ENCODE peak calls at places on chromosomes 5 and 9, in six cellular contexts. T is endothelial cell of umbilical vein, J is GM12878, B is A549, S is HepG2, A is K562. M is an unnamed sample.

GRCh38 chr5:72106922-72107873 is at the start of gene MAP1B:
- DNase-seq in T (peak; percentile 56), B (peak; percentile 67), J (no peak), S (peak; percentile 35), A (peak; percentile 84), M (peak; percentile 19)

GRCh38 chr5:133041157-133041784 is 10.5 kb upstream of the HSPA4 start:
- DNase-seq in T (no peak), J (no peak), S (no peak), A (no peak), B (no peak), M (no peak)

GRCh38 chr5:64818245-64818644 is 49.5 kb downstream of the CWC27 start:
- DNase-seq in T (peak; percentile 66), S (peak; percentile 78), A (no peak), B (no peak), J (no peak), M (no peak)

GRCh38 chr5:43041669-43042175 is 1.6 kb upstream of the ANXA2R start:
- DNase-seq in T (peak; percentile 89), J (no peak), S (peak; percentile 46), A (peak; percentile 88), B (no peak), M (peak; percentile 84)

GRCh38 chr9:132372177-132373095 is 17.6 kb upstream of the SETX start:
- DNase-seq in S (no peak), T (peak; percentile 97), B (no peak), J (no peak), A (peak; percentile 33), M (peak; percentile 40)

GRCh38 chr9:14511452-14511851 is 181.8 kb downstream of the ZDHHC21 start:
- DNase-seq in J (no peak), A (peak; percentile 72), B (no peak), S (no peak), T (no peak), M (no peak)

GRCh38 chr5:67209141-67209771 is 12.7 kb upstream of the CD180 start:
- DNase-seq in T (peak; percentile 77), A (peak; percentile 76), J (no peak), S (peak; percentile 61), B (peak; percentile 81), M (peak; percentile 76)

GRCh38 chr9:124282442-124283231 is 24.9 kb downstream of the NEK6 start:
- DNase-seq in T (no peak), S (peak; percentile 62), B (no peak), J (no peak), A (peak; percentile 77), M (peak; percentile 60)

GRCh38 chr5:90474235-90475107 is at the start of the genes MBLAC2 and POLR3G:
- DNase-seq in J (peak; percentile 77), A (peak; percentile 96), S (peak; percentile 86), B (peak; percentile 80), T (peak; percentile 94), M (peak; percentile 93)
- TF ChIP-seq POLR2A in J (peak; percentile 83), A (peak; percentile 95), S (peak; percentile 88), B (peak; percentile 77), T (peak; percentile 82), M (peak; percentile 83)

GRCh38 chr5:116297296-116297814 is 212.5 kb downstream of the COMMD10 start:
- DNase-seq in J (no peak), S (no peak), T (no peak), B (no peak), A (no peak), M (no peak)
- TF ChIP-seq CTCF in J (no peak), S (no peak), T (no peak), B (no peak), A (no peak), M (no peak)

GRCh38 chr9:134215395-134215708 is 51.0 kb upstream of the RNU6ATAC start:
- DNase-seq in J (no peak), T (no peak), S (no peak), B (no peak), A (no peak), M (peak; percentile 88)
- TF ChIP-seq MYC in J (no peak), T (no peak), S (no peak), B (no peak), A (no peak), M (peak; percentile 47)

GRCh38 chr9:36471359-36471758 is 71.3 kb upstream of the RNF38 start:
- DNase-seq in B (no peak), T (peak; percentile 34), S (no peak), J (no peak), A (no peak), M (no peak)

GRCh38 chr9:36470891-36471290 is 70.8 kb upstream of the RNF38 start:
- DNase-seq in B (no peak), A (peak; percentile 5), J (peak; percentile 67), S (no peak), T (peak; percentile 65), M (peak; percentile 45)
- TF ChIP-seq POLR2A in B (no peak), A (no peak), J (peak; percentile 53), S (no peak), T (no peak), M (no peak)

DNA sequence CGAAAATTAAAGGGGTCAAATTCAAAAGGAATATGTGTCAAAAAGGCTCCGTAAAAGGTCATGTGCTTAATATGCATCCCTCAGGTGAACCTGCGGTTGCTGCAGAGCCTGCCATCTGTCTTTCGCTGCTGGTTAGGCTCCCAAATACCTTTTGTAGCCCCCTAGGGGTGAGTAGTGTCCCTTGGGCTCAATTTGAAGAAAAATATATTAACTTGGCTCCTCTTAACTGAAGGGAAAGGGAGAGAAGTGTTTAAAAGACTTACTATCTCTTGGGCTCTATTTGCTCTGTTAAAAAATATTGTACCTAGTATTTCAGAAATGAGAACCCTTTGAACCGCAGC is 176.5 kb upstream of the ADAMTSL1 start:
- DNase-seq in T (no peak), B (peak; percentile 8), J (no peak), A (no peak), S (peak; percentile 4), M (peak; percentile 16)
- TF ChIP-seq CTCF in T (peak; percentile 52), B (no peak), J (no peak), A (no peak), S (no peak), M (peak; percentile 48)

GRCh38 chr5:35745666-35746065 is 111.0 kb upstream of the IL7R start:
- DNase-seq in B (no peak), S (no peak), T (no peak), A (no peak), J (no peak), M (no peak)
- TF ChIP-seq MYC in B (no peak), S (no peak), T (no peak), A (no peak), J (no peak), M (no peak)

DNA sequence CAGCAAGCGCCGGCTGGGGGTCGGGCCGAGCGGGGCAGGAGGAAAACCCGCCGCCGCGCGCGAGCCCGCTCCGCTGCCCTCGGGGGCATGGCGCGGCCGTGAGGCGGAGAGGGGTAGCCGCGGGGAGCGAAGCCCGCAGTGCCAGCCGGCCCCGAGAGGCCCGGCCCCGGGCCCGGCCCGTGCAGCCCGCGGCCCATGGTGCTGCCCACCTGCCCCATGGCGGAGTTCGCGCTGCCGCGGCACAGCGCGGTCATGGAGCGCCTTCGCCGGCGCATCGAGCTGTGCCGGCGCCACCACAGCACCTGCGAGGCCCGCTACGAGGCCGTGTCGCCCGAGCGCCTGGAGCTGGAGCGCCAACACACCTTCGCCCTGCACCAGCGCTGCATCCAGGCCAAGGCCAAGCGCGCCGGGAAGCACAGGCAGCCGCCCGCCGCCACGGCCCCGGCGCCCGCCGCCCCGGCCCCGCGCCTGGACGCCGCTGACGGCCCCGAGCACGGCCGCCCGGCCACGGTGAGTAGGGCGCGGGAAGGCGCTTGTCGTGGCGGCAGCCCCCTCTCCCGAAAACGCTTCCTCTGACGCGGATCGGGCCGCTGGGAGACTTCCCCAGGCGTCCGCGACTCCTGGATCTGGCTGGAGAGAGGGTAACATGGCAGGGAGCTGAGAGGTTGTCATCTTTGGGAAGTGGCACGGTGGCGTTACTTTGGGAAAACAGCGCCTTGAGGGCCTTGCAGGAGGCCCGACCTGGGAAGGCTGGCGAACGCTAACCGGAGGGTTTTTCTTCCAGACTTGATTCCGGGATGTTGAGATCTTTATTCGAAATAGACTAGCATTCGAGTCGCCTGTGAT is 519 bp downstream of the MAML1 start:
- DNase-seq in S (no peak), T (peak; percentile 57), J (no peak), A (peak; percentile 47), B (peak; percentile 30), M (peak; percentile 54)
- TF ChIP-seq POLR2A in S (no peak), T (no peak), J (no peak), A (no peak), B (no peak), M (no peak)

DNA sequence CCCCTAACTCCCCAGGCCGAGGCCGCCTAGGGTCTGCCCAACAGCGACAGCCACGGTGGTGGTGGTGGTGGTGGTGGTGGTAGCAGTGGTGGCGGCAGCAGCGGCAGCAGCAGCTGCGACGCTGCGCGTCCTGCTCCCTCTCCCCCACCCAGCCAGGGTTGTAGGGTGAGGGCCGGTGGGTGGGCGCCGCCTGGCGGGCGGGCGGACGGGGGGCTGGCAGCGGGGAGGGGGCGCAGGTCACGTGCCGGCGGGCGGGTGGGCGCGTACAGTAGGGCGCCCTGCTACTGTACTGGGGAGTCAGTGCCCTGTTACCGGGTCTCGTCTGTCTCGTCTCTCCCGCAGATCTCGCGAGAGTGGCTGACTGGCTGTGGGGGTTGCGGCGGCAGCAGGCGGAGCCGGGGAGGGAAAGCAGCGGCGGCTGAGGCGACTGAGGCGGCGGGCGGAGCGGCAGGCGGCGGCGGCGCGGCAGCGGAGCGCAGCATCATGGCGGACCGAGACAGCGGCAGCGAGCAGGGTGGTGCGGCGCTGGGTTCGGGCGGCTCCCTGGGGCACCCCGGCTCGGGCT is at the start of gene PURA:
- DNase-seq in S (peak; percentile 92), A (peak; percentile 95), J (peak; percentile 82), B (peak; percentile 92), T (peak; percentile 94), M (peak; percentile 95)
- TF ChIP-seq CTCF in S (peak; percentile 73), A (peak; percentile 23), J (no peak), B (peak; percentile 24), T (no peak), M (no peak)

GRCh38 chr9:130289711-130290241 is 24.2 kb downstream of the HMCN2 start:
- DNase-seq in B (no peak), J (no peak), A (no peak), T (no peak), S (no peak), M (no peak)

GRCh38 chr9:130294664-130295063 is 29.1 kb downstream of the HMCN2 start:
- DNase-seq in B (no peak), T (no peak), S (no peak), J (no peak), A (no peak), M (no peak)

GRCh38 chr9:130290353-130291181 is 25.0 kb downstream of the HMCN2 start:
- DNase-seq in B (no peak), S (no peak), J (no peak), A (no peak), T (no peak), M (no peak)

GRCh38 chr9:130291474-130291873 is 25.9 kb downstream of the HMCN2 start:
- DNase-seq in B (no peak), T (no peak), J (no peak), S (no peak), A (no peak), M (no peak)

GRCh38 chr9:130292104-130292503 is 26.5 kb downstream of the HMCN2 start:
- DNase-seq in B (no peak), S (no peak), A (no peak), J (no peak), T (no peak), M (no peak)
- TF ChIP-seq MYC in B (no peak), S (no peak), A (no peak), J (no peak), T (no peak), M (no peak)

GRCh38 chr9:93830606-93831005 is 124.5 kb downstream of the BARX1 start:
- DNase-seq in J (no peak), T (no peak), A (no peak), B (no peak), S (no peak), M (no peak)
- TF ChIP-seq POLR2A in J (no peak), T (no peak), A (no peak), B (no peak), S (no peak), M (no peak)